ENCODE peak calls at places on chromosomes 2 and 18, in five cellular contexts. One of them, this sample, is unnamed.

GRCh38 chr2:62505649-62506420 is at the start of gene TMEM17:
- DNase-seq in substantia nigra: peak
- DNase-seq in COR-L47: peak
- DNase-seq in ELR: peak
- DNase-seq in fibroblast of lung: peak
- DNase-seq in this sample: peak

GRCh38 chr2:134139615-134140014 is 114.3 kb upstream of the MGAT5 start:
- DNase-seq in substantia nigra: no peak
- DNase-seq in COR-L47: no peak
- DNase-seq in ELR: no peak
- DNase-seq in fibroblast of lung: no peak
- DNase-seq in this sample: no peak

GRCh38 chr18:58792086-58792485 is 72.6 kb upstream of the ZNF532 start:
- DNase-seq in substantia nigra: no peak
- DNase-seq in COR-L47: no peak
- DNase-seq in ELR: no peak
- DNase-seq in fibroblast of lung: no peak
- DNase-seq in this sample: no peak

GRCh38 chr2:134391751-134392160 is 137.9 kb downstream of the MGAT5 start:
- DNase-seq in substantia nigra: no peak
- DNase-seq in COR-L47: peak
- DNase-seq in ELR: peak
- DNase-seq in fibroblast of lung: no peak
- DNase-seq in this sample: no peak

GRCh38 chr2:160388464-160389263 is 104.9 kb downstream of the RBMS1 start:
- DNase-seq in substantia nigra: no peak
- DNase-seq in COR-L47: no peak
- DNase-seq in ELR: peak
- DNase-seq in fibroblast of lung: no peak
- DNase-seq in this sample: no peak

GRCh38 chr2:81767173-81767720 is 1462.7 kb upstream of the LRRTM1 start:
- DNase-seq in substantia nigra: no peak
- DNase-seq in COR-L47: no peak
- DNase-seq in ELR: peak
- DNase-seq in fibroblast of lung: peak
- DNase-seq in this sample: no peak

GRCh38 chr2:23642516-23642915 is 257.5 kb downstream of the KLHL29 start:
- DNase-seq in substantia nigra: no peak
- DNase-seq in COR-L47: no peak
- DNase-seq in ELR: no peak
- DNase-seq in fibroblast of lung: no peak
- DNase-seq in this sample: no peak

GRCh38 chr2:59939173-59939572 is 614.3 kb downstream of the BCL11A start:
- DNase-seq in substantia nigra: no peak
- DNase-seq in COR-L47: no peak
- DNase-seq in ELR: no peak
- DNase-seq in fibroblast of lung: no peak
- DNase-seq in this sample: no peak

GRCh38 chr18:8522756-8523155 is 86.5 kb upstream of the RAB12 start:
- DNase-seq in substantia nigra: no peak
- DNase-seq in COR-L47: no peak
- DNase-seq in ELR: no peak
- DNase-seq in fibroblast of lung: no peak
- DNase-seq in this sample: no peak

GRCh38 chr2:71505086-71505769 is 51.9 kb downstream of the DYSF start:
- DNase-seq in substantia nigra: no peak
- DNase-seq in COR-L47: peak
- DNase-seq in ELR: no peak
- DNase-seq in fibroblast of lung: no peak
- DNase-seq in this sample: no peak

GRCh38 chr2:12127639-12128038 is 381.2 kb downstream of the LPIN1 start:
- DNase-seq in substantia nigra: no peak
- DNase-seq in COR-L47: no peak
- DNase-seq in ELR: no peak
- DNase-seq in fibroblast of lung: no peak
- DNase-seq in this sample: no peak

GRCh38 chr2:164974221-164974620 is 18.9 kb upstream of the SLC38A11 start:
- DNase-seq in substantia nigra: no peak
- DNase-seq in COR-L47: no peak
- DNase-seq in ELR: peak
- DNase-seq in fibroblast of lung: no peak
- DNase-seq in this sample: no peak

GRCh38 chr2:231769170-231770136 is 11.6 kb downstream of the PDE6D start:
- DNase-seq in substantia nigra: no peak
- DNase-seq in COR-L47: no peak
- DNase-seq in ELR: peak
- DNase-seq in fibroblast of lung: no peak
- DNase-seq in this sample: no peak

GRCh38 chr2:105804266-105804665 is 59.6 kb downstream of the NCK2 start:
- DNase-seq in substantia nigra: no peak
- DNase-seq in COR-L47: peak
- DNase-seq in ELR: no peak
- DNase-seq in fibroblast of lung: peak
- DNase-seq in this sample: no peak

GRCh38 chr2:23381084-23381483 is 3.9 kb upstream of the KLHL29 start:
- DNase-seq in substantia nigra: no peak
- DNase-seq in COR-L47: peak
- DNase-seq in ELR: peak
- DNase-seq in fibroblast of lung: peak
- DNase-seq in this sample: no peak

GRCh38 chr18:23311346-23312103 is 141.6 kb upstream of the RIOK3 start:
- DNase-seq in substantia nigra: no peak
- DNase-seq in COR-L47: no peak
- DNase-seq in ELR: peak
- DNase-seq in fibroblast of lung: peak
- DNase-seq in this sample: no peak

GRCh38 chr2:203786912-203787311 is 80.5 kb downstream of the CD28 start:
- DNase-seq in substantia nigra: no peak
- DNase-seq in COR-L47: no peak
- DNase-seq in ELR: no peak
- DNase-seq in fibroblast of lung: peak
- DNase-seq in this sample: no peak

GRCh38 chr2:85865539-85866164 is 23.1 kb downstream of the ST3GAL5 start:
- DNase-seq in substantia nigra: no peak
- DNase-seq in COR-L47: no peak
- DNase-seq in ELR: peak
- DNase-seq in fibroblast of lung: no peak
- DNase-seq in this sample: no peak

GRCh38 chr2:176960736-176961135 is 251.9 kb upstream of the HNRNPA3 start:
- DNase-seq in substantia nigra: no peak
- DNase-seq in COR-L47: no peak
- DNase-seq in ELR: no peak
- DNase-seq in fibroblast of lung: no peak
- DNase-seq in this sample: peak

GRCh38 chr2:182248898-182249297 is 177.9 kb downstream of the PDE1A start:
- DNase-seq in substantia nigra: no peak
- DNase-seq in COR-L47: no peak
- DNase-seq in ELR: no peak
- DNase-seq in fibroblast of lung: no peak
- DNase-seq in this sample: no peak

GRCh38 chr18:21834301-21834660 is 93.7 kb downstream of the MIB1 start:
- DNase-seq in substantia nigra: no peak
- DNase-seq in COR-L47: no peak
- DNase-seq in ELR: no peak
- DNase-seq in fibroblast of lung: no peak
- DNase-seq in this sample: no peak

GRCh38 chr18:6333981-6334380 is 80.7 kb downstream of the L3MBTL4 start:
- DNase-seq in substantia nigra: no peak
- DNase-seq in COR-L47: no peak
- DNase-seq in ELR: no peak
- DNase-seq in fibroblast of lung: no peak
- DNase-seq in this sample: no peak

This sample was measured in amygdala.